ENCODE peak calls at places on chromosome 17, in seven cellular contexts. One of them, this sample, is unnamed.

GRCh38 chr17:64213995-64214507 is 49.0 kb downstream of the TEX2 start:
- DNase-seq in aorta: no peak
- DNase-seq in Kasumi-1: no peak
- DNase-seq in stimulated activated naive B cell treated with anti-CD40 and anti-IgM and Interleukin-4, amounts not matched to agents 10 μg/mL and 1 μg/mL and 100 μg/mL, for 72 hours: no peak
- DNase-seq in AG04449: no peak
- DNase-seq in caudate nucleus: no peak
- DNase-seq in heart left ventricle: no peak
- DNase-seq in this sample: no peak

GRCh38 chr17:2837147-2837561 is 40.9 kb downstream of the RAP1GAP2 start:
- DNase-seq in aorta: no peak
- DNase-seq in Kasumi-1: no peak
- DNase-seq in stimulated activated naive B cell treated with anti-CD40 and anti-IgM and Interleukin-4, amounts not matched to agents 10 μg/mL and 1 μg/mL and 100 μg/mL, for 72 hours: peak
- DNase-seq in AG04449: no peak
- DNase-seq in caudate nucleus: no peak
- DNase-seq in heart left ventricle: no peak
- DNase-seq in this sample: no peak

GRCh38 chr17:67511012-67511411 is 133.9 kb downstream of the PITPNC1 start:
- DNase-seq in aorta: no peak
- DNase-seq in Kasumi-1: no peak
- DNase-seq in stimulated activated naive B cell treated with anti-CD40 and anti-IgM and Interleukin-4, amounts not matched to agents 10 μg/mL and 1 μg/mL and 100 μg/mL, for 72 hours: no peak
- DNase-seq in AG04449: no peak
- DNase-seq in caudate nucleus: no peak
- DNase-seq in heart left ventricle: no peak
- DNase-seq in this sample: no peak

GRCh38 chr17:3667366-3668278 is 756 bp downstream of the TAX1BP3 start:
- DNase-seq in aorta: peak
- DNase-seq in Kasumi-1: no peak
- DNase-seq in stimulated activated naive B cell treated with anti-CD40 and anti-IgM and Interleukin-4, amounts not matched to agents 10 μg/mL and 1 μg/mL and 100 μg/mL, for 72 hours: no peak
- DNase-seq in AG04449: peak
- DNase-seq in caudate nucleus: peak
- DNase-seq in heart left ventricle: peak
- DNase-seq in this sample: peak

GRCh38 chr17:39014044-39014794 is 47.0 kb upstream of the FBXO47 start:
- DNase-seq in aorta: no peak
- DNase-seq in Kasumi-1: no peak
- DNase-seq in stimulated activated naive B cell treated with anti-CD40 and anti-IgM and Interleukin-4, amounts not matched to agents 10 μg/mL and 1 μg/mL and 100 μg/mL, for 72 hours: no peak
- DNase-seq in AG04449: no peak
- DNase-seq in caudate nucleus: no peak
- DNase-seq in heart left ventricle: no peak
- DNase-seq in this sample: no peak

GRCh38 chr17:67477687-67478086 is 100.6 kb downstream of the PITPNC1 start:
- DNase-seq in aorta: no peak
- DNase-seq in Kasumi-1: no peak
- DNase-seq in stimulated activated naive B cell treated with anti-CD40 and anti-IgM and Interleukin-4, amounts not matched to agents 10 μg/mL and 1 μg/mL and 100 μg/mL, for 72 hours: no peak
- DNase-seq in AG04449: no peak
- DNase-seq in caudate nucleus: no peak
- DNase-seq in heart left ventricle: no peak
- DNase-seq in this sample: no peak

GRCh38 chr17:80474231-80474932 is 2.0 kb downstream of the NPTX1 start:
- DNase-seq in aorta: no peak
- DNase-seq in Kasumi-1: peak
- DNase-seq in stimulated activated naive B cell treated with anti-CD40 and anti-IgM and Interleukin-4, amounts not matched to agents 10 μg/mL and 1 μg/mL and 100 μg/mL, for 72 hours: no peak
- DNase-seq in AG04449: no peak
- DNase-seq in caudate nucleus: peak
- DNase-seq in heart left ventricle: no peak
- DNase-seq in this sample: no peak

GRCh38 chr17:65235284-65235683 is 98.1 kb downstream of the RGS9 start:
- DNase-seq in aorta: no peak
- DNase-seq in Kasumi-1: no peak
- DNase-seq in stimulated activated naive B cell treated with anti-CD40 and anti-IgM and Interleukin-4, amounts not matched to agents 10 μg/mL and 1 μg/mL and 100 μg/mL, for 72 hours: no peak
- DNase-seq in AG04449: no peak
- DNase-seq in caudate nucleus: no peak
- DNase-seq in heart left ventricle: no peak
- DNase-seq in this sample: no peak

GRCh38 chr17:75764711-75765421 is at the start of gene GALK1:
- DNase-seq in aorta: peak
- DNase-seq in Kasumi-1: peak
- DNase-seq in stimulated activated naive B cell treated with anti-CD40 and anti-IgM and Interleukin-4, amounts not matched to agents 10 μg/mL and 1 μg/mL and 100 μg/mL, for 72 hours: peak
- DNase-seq in AG04449: no peak
- DNase-seq in caudate nucleus: peak
- DNase-seq in heart left ventricle: peak
- DNase-seq in this sample: no peak

GRCh38 chr17:17172990-17173389 is 33.1 kb downstream of the PLD6 start:
- DNase-seq in aorta: no peak
- DNase-seq in Kasumi-1: no peak
- DNase-seq in stimulated activated naive B cell treated with anti-CD40 and anti-IgM and Interleukin-4, amounts not matched to agents 10 μg/mL and 1 μg/mL and 100 μg/mL, for 72 hours: no peak
- DNase-seq in AG04449: no peak
- DNase-seq in caudate nucleus: no peak
- DNase-seq in heart left ventricle: no peak
- DNase-seq in this sample: no peak

GRCh38 chr17:4721203-4722135 is 9.8 kb upstream of the MED11 start:
- DNase-seq in aorta: peak
- DNase-seq in Kasumi-1: no peak
- DNase-seq in stimulated activated naive B cell treated with anti-CD40 and anti-IgM and Interleukin-4, amounts not matched to agents 10 μg/mL and 1 μg/mL and 100 μg/mL, for 72 hours: no peak
- DNase-seq in AG04449: no peak
- DNase-seq in caudate nucleus: no peak
- DNase-seq in heart left ventricle: no peak
- DNase-seq in this sample: no peak

GRCh38 chr17:4948997-4949320 is 629 bp upstream of the PFN1 start:
- DNase-seq in aorta: peak
- DNase-seq in Kasumi-1: peak
- DNase-seq in stimulated activated naive B cell treated with anti-CD40 and anti-IgM and Interleukin-4, amounts not matched to agents 10 μg/mL and 1 μg/mL and 100 μg/mL, for 72 hours: peak
- DNase-seq in AG04449: peak
- DNase-seq in caudate nucleus: no peak
- DNase-seq in heart left ventricle: peak
- DNase-seq in this sample: no peak

GRCh38 chr17:78785011-78785662 is 3.1 kb upstream of the CYTH1 start:
- DNase-seq in aorta: peak
- DNase-seq in Kasumi-1: no peak
- DNase-seq in stimulated activated naive B cell treated with anti-CD40 and anti-IgM and Interleukin-4, amounts not matched to agents 10 μg/mL and 1 μg/mL and 100 μg/mL, for 72 hours: no peak
- DNase-seq in AG04449: no peak
- DNase-seq in caudate nucleus: no peak
- DNase-seq in heart left ventricle: no peak
- DNase-seq in this sample: no peak

GRCh38 chr17:29145289-29146058 is 34.7 kb downstream of the MYO18A start:
- DNase-seq in aorta: no peak
- DNase-seq in Kasumi-1: peak
- DNase-seq in stimulated activated naive B cell treated with anti-CD40 and anti-IgM and Interleukin-4, amounts not matched to agents 10 μg/mL and 1 μg/mL and 100 μg/mL, for 72 hours: peak
- DNase-seq in AG04449: no peak
- DNase-seq in caudate nucleus: peak
- DNase-seq in heart left ventricle: peak
- DNase-seq in this sample: no peak

GRCh38 chr17:8120520-8121443 is 2.5 kb upstream of the ALOXE3 start:
- DNase-seq in aorta: peak
- DNase-seq in Kasumi-1: no peak
- DNase-seq in stimulated activated naive B cell treated with anti-CD40 and anti-IgM and Interleukin-4, amounts not matched to agents 10 μg/mL and 1 μg/mL and 100 μg/mL, for 72 hours: peak
- DNase-seq in AG04449: no peak
- DNase-seq in caudate nucleus: peak
- DNase-seq in heart left ventricle: peak
- DNase-seq in this sample: no peak

GRCh38 chr17:81960130-81960958 is 643 bp downstream of the NOTUM start:
- DNase-seq in aorta: peak
- DNase-seq in Kasumi-1: no peak
- DNase-seq in stimulated activated naive B cell treated with anti-CD40 and anti-IgM and Interleukin-4, amounts not matched to agents 10 μg/mL and 1 μg/mL and 100 μg/mL, for 72 hours: no peak
- DNase-seq in AG04449: no peak
- DNase-seq in caudate nucleus: no peak
- DNase-seq in heart left ventricle: no peak
- DNase-seq in this sample: no peak

GRCh38 chr17:81397314-81398169 is 2.3 kb downstream of the BAHCC1 start:
- DNase-seq in aorta: no peak
- DNase-seq in Kasumi-1: peak
- DNase-seq in stimulated activated naive B cell treated with anti-CD40 and anti-IgM and Interleukin-4, amounts not matched to agents 10 μg/mL and 1 μg/mL and 100 μg/mL, for 72 hours: no peak
- DNase-seq in AG04449: no peak
- DNase-seq in caudate nucleus: no peak
- DNase-seq in heart left ventricle: no peak
- DNase-seq in this sample: no peak

GRCh38 chr17:82940226-82941020 is 100.6 kb upstream of the ZNF750 start:
- DNase-seq in aorta: peak
- DNase-seq in Kasumi-1: no peak
- DNase-seq in stimulated activated naive B cell treated with anti-CD40 and anti-IgM and Interleukin-4, amounts not matched to agents 10 μg/mL and 1 μg/mL and 100 μg/mL, for 72 hours: no peak
- DNase-seq in AG04449: no peak
- DNase-seq in caudate nucleus: no peak
- DNase-seq in heart left ventricle: no peak
- DNase-seq in this sample: no peak

GRCh38 chr17:28698253-28698941 is 13.3 kb downstream of the PROCA1 start:
- DNase-seq in aorta: no peak
- DNase-seq in Kasumi-1: no peak
- DNase-seq in stimulated activated naive B cell treated with anti-CD40 and anti-IgM and Interleukin-4, amounts not matched to agents 10 μg/mL and 1 μg/mL and 100 μg/mL, for 72 hours: no peak
- DNase-seq in AG04449: no peak
- DNase-seq in caudate nucleus: no peak
- DNase-seq in heart left ventricle: no peak
- DNase-seq in this sample: no peak

GRCh38 chr17:21418446-21419298 is 42.5 kb downstream of the KCNJ12 start:
- DNase-seq in aorta: no peak
- DNase-seq in Kasumi-1: no peak
- DNase-seq in stimulated activated naive B cell treated with anti-CD40 and anti-IgM and Interleukin-4, amounts not matched to agents 10 μg/mL and 1 μg/mL and 100 μg/mL, for 72 hours: no peak
- DNase-seq in AG04449: no peak
- DNase-seq in caudate nucleus: no peak
- DNase-seq in heart left ventricle: no peak
- DNase-seq in this sample: no peak

GRCh38 chr17:17035490-17035889 is 6.8 kb upstream of the MPRIP start:
- DNase-seq in aorta: peak
- DNase-seq in Kasumi-1: no peak
- DNase-seq in stimulated activated naive B cell treated with anti-CD40 and anti-IgM and Interleukin-4, amounts not matched to agents 10 μg/mL and 1 μg/mL and 100 μg/mL, for 72 hours: no peak
- DNase-seq in AG04449: no peak
- DNase-seq in caudate nucleus: no peak
- DNase-seq in heart left ventricle: no peak
- DNase-seq in this sample: no peak

This sample was measured in GM04503.